ENCODE peak calls at places on chromosomes 1 and 21, in four cellular contexts. A, M, H and O are unnamed samples.

GRCh38 chr1:39575191-39576015 is 1.2 kb downstream of the PABPC4 start:
- DNase-seq in A (no peak), M (peak; percentile 69), H (peak; percentile 87), O (no peak)

GRCh38 chr1:5245348-5245747 is 590.9 kb downstream of the AJAP1 start:
- DNase-seq in A (no peak), M (no peak), H (no peak), O (no peak)

GRCh38 chr1:2501820-2502119 is 24.6 kb downstream of the PANK4 start:
- DNase-seq in A (no peak), M (no peak), H (no peak), O (no peak)

GRCh38 chr1:205365945-205366463 is 9.3 kb upstream of the KLHDC8A start:
- DNase-seq in A (no peak), M (no peak), H (no peak), O (no peak)

GRCh38 chr1:173114381-173114780 is 63.6 kb upstream of the TNFSF18 start:
- DNase-seq in A (no peak), M (no peak), H (no peak), O (no peak)

GRCh38 chr1:16120940-16121410 is 34.9 kb downstream of the EPHA2 start:
- DNase-seq in A (no peak), M (no peak), H (no peak), O (no peak)

GRCh38 chr1:226627050-226627755 is 78.6 kb downstream of the STUM start:
- DNase-seq in A (no peak), M (no peak), H (peak; percentile 32), O (no peak)

GRCh38 chr1:218488986-218489385 is 143.8 kb downstream of the TGFB2 start:
- DNase-seq in A (no peak), M (peak; percentile 4), H (no peak), O (no peak)

GRCh38 chr1:17539526-17540254 is at the start of gene ARHGEF10L:
- DNase-seq in A (no peak), M (peak; percentile 74), H (peak; percentile 83), O (no peak)

GRCh38 chr1:107443027-107443426 is 302.2 kb downstream of the NTNG1 start:
- DNase-seq in A (no peak), M (no peak), H (no peak), O (no peak)

GRCh38 chr1:9770276-9770675 is 53.5 kb downstream of the CLSTN1 start:
- DNase-seq in A (no peak), M (no peak), H (peak; percentile 16), O (no peak)

GRCh38 chr1:202624088-202624780 is 86.0 kb downstream of the SYT2 start:
- DNase-seq in A (no peak), M (no peak), H (peak; percentile 20), O (no peak)

GRCh38 chr21:38212716-38213115 is 44.1 kb upstream of the KCNJ15 start:
- DNase-seq in A (no peak), M (no peak), H (no peak), O (no peak)

GRCh38 chr1:203650012-203650836 is 23.6 kb downstream of the ATP2B4 start:
- DNase-seq in A (no peak), M (peak; percentile 86), H (peak; percentile 84), O (no peak)

GRCh38 chr1:69766431-69766830 is 198.7 kb downstream of the LRRC7 start:
- DNase-seq in A (no peak), M (no peak), H (no peak), O (no peak)

GRCh38 chr1:21236178-21236577 is 54.1 kb downstream of the ECE1 start:
- DNase-seq in A (no peak), M (no peak), H (no peak), O (no peak)
- H3K36me3 ChIP-seq in A (no peaks in the 10 kb centered on the region), M (no peaks in the 10 kb centered on the region), H (no peaks in the 10 kb centered on the region), O (peaks cover 6% of the 10 kb centered on the region)

DNA sequence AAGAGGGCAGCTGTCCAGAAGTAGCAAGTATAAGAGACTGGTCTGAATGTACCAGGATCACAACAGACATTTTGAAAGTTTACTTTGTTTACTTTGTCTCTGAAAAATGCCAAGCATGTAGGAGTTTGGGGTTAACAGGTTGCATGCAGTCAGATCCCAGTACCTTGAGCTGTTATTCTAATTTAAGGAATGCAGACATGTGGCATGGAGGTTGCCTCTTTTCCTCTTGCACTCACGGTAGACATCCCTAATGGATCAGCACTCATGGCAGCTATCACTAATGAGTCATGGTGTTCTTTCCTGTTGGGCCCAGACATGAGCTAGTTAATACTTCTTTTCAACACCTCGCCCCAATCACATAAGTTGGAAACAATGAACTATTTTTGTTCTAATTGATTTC is 67.3 kb downstream of the GADD45A start:
- DNase-seq in A (no peak), M (no peak), H (no peak), O (no peak)
- H3K4me1 ChIP-seq in A (peaks cover 30% of the 10 kb centered on the region), M (peaks cover 53% of the 10 kb centered on the region), H (peaks cover 13% of the 10 kb centered on the region), O (peaks cover 5% of the 10 kb centered on the region)

GRCh38 chr1:6321205-6321604 is 60.3 kb upstream of the GPR153 start:
- DNase-seq in A (no peak), M (no peak), H (no peak), O (no peak)

GRCh38 chr1:6322161-6322560 is 61.3 kb upstream of the GPR153 start:
- DNase-seq in A (no peak), M (no peak), H (no peak), O (no peak)

GRCh38 chr1:6316240-6317100 is 55.6 kb upstream of the GPR153 start:
- DNase-seq in A (no peak), M (no peak), H (no peak), O (no peak)

GRCh38 chr1:6313382-6314265 is 52.7 kb upstream of the GPR153 start:
- DNase-seq in A (no peak), M (no peak), H (no peak), O (no peak)

DNA sequence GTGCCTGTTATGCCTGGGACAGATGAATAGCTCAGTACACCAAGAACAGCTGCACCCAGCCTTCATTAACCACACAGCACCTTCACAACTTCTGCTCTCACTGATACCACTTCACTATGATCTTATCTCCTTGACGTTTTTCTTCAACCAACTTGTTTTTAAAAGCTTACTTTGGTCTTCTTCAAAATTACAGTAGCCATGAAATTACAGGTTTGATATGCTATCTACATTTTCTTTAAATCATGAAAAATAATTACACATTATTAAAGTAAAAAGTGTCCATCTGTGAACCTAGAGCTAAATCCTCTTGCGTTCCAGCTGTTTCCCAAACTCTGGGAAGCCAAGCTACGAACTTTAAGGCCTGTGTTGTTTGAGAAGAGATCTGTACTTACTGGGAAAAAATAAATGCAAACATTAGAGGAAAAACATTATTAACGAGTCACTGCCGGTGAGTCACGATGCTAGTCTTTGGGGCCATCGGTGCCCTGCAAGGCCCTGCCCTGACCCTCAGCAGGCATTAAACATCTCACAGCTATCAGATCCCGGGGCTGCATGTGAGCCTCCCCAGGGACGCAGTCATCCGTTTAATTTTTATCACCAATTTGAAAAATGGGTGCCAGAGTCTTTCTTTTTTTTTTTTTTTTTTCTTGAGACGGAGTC is 56.3 kb upstream of the GPR153 start:
- DNase-seq in A (no peak), M (no peak), H (no peak), O (no peak)
- H3K27me3 ChIP-seq in A (no peaks in the 10 kb centered on the region), M (no peaks in the 10 kb centered on the region), H (no peaks in the 10 kb centered on the region), O (no peaks in the 10 kb centered on the region)

DNA sequence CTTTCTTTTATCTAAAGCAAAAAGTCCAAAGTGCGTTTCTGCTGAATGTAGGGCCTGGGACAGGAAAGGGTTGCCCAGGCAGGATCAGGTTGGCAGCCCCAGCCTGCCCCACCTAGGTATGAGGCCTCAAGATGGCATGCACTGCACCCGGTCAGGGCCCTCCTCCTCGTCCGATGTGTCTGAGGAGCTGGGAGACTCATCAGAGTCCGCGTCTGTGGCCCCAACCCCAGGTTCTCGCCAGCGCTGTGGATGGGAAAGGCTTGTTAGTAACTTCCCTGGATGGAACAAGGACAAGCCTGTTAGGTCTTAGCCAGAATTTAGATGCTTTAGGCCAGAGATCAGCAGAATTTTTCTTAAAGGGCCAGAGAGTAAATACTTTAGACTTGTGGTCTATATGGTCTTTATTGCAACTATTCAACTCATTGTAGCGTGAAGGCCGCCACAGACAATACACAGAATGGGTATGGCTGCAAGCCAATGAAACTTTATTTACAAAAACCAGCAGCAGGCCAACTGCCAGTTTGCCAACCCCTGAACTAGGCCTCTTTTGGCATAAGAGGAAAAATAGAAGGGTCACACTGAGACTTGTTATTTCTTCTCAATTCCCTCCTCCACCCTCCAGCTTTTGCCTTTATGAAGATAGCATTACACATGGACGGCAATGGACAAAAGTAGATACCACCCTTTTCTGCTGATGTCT is 12.4 kb downstream of the PEA15 start:
- DNase-seq in A (no peak), M (no peak), H (peak; percentile 83), O (no peak)
- H3K36me3 ChIP-seq in A (peaks cover 2% of the 10 kb centered on the region), M (peaks cover 5% of the 10 kb centered on the region), H (no peaks in the 10 kb centered on the region), O (peaks cover 36% of the 10 kb centered on the region)

DNA sequence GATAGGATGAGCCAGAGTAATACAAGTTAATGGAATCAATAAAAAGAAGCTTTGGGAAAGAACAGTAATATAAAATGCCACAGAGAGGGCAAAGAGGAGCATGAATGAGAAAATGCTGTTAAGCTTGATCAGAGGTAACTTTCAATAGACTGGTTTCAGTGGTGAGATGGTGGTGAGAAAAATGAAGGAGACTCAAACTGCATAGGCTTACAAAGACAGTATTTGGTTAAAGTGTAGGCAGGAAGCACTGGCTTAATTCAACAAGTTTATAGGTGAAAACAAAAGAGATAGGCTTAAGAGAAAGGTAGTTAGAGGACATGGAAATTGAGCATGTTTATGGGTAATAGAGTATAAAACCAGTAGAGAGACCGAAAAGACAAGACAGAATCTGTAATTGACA is 298.6 kb upstream of the ADAMTS5 start:
- DNase-seq in A (no peak), M (no peak), H (no peak), O (no peak)
- H3K4me1 ChIP-seq in A (peaks cover 5% of the 10 kb centered on the region), M (no peaks in the 10 kb centered on the region), H (no peaks in the 10 kb centered on the region), O (peaks cover 2% of the 10 kb centered on the region)

DNA sequence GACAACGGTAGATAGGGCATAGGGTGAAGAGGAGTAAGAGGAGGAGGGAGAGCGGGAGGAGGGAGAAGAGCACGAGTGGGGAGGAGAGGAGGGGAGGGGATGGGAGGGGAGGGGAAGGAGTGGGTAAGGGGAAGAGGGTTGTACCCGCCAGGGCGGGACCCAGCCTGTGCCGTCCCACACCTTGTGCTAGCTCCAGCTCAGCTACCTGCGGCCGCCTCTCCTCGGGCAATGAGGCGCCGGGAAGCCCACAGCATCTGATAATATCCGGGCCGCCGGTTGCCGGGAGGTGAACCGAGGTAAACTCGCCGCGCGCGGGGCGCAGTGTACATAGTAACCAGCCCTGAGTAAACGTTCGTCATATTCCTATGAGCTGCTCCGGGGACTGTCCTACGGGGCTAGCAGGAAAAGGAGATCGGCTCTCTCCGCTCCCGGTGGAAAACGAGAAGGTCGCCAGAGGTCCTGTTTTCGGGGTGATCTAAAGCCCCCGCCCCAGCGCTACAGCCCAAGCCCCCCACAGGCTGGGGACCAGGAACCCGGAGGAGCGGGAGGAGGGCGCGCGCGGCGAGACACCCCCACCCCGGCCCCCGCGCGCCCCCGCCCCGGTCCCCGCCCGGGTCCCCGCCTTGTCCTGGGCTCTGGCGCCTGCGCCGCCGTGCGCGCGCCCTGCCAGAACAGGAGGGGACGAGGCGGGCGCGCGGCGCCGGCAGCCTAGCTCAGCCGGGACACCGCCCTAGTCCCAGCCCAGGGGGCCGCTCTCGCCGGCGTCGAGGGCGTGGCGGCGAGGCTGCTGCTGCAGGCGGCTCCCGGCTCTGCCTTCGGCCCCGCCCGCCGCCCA is at the start of gene RCAN3:
- DNase-seq in A (peak; percentile 53), M (peak; percentile 94), H (peak; percentile 89), O (peak; percentile 67)
- H3K27me3 ChIP-seq in A (no peaks in the 10 kb centered on the region), M (peaks cover 31% of the 10 kb centered on the region), H (no peaks in the 10 kb centered on the region), O (no peaks in the 10 kb centered on the region)

DNA sequence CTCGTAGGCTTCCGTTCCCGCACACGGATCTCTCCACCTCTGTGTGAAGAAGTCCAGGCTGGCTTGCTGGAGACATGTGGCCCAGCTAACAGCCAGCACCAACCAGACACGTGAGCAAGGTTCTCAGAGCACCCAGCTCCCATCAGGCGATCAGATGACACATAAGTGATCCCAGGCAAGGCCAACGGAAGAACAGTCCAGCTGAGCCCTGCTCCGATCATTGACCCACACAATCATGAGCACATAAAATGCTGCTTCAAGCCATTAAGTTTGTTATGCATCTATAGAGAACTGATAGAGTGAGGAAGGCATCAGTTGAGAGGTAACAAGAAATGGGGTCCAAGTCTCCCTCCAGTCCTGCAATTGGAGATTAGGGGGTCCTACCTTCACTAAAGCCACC is 15.4 kb downstream of the C1orf198 start:
- DNase-seq in A (no peak), M (no peak), H (no peak), O (no peak)
- H3K36me3 ChIP-seq in A (no peaks in the 10 kb centered on the region), M (peaks cover 3% of the 10 kb centered on the region), H (peaks cover 5% of the 10 kb centered on the region), O (no peaks in the 10 kb centered on the region)